ENCODE peak calls at places on chromosomes 11 and 22, in five cellular contexts. One of them, this sample, is unnamed.

GRCh38 chr11:1942541-1943260 is 4.4 kb upstream of the MRPL23 start:
- DNase-seq in H1: no peak
- DNase-seq in H9: no peak
- DNase-seq in IMR-90: no peak
- DNase-seq in neuronal stem cell: no peak
- DNase-seq in this sample: no peak

GRCh38 chr11:60370811-60371297 is 7.5 kb upstream of the MS4A7 start:
- DNase-seq in IMR-90: no peak
- DNase-seq in H9: no peak
- DNase-seq in H1: no peak
- DNase-seq in neuronal stem cell: no peak
- DNase-seq in this sample: no peak

GRCh38 chr22:36334838-36335603 is 52.7 kb downstream of the MYH9 start:
- DNase-seq in H9: no peak
- DNase-seq in IMR-90: peak; percentile 84
- DNase-seq in H1: no peak
- DNase-seq in neuronal stem cell: no peak
- DNase-seq in this sample: peak; percentile 42

GRCh38 chr11:64268687-64269379 is 15.6 kb downstream of the BAD start:
- DNase-seq in neuronal stem cell: no peak
- DNase-seq in H1: no peak
- DNase-seq in H9: peak; percentile 80
- DNase-seq in IMR-90: peak; percentile 48
- DNase-seq in this sample: peak; percentile 95

GRCh38 chr11:75450826-75451783 is 18.1 kb upstream of the KLHL35 start:
- DNase-seq in neuronal stem cell: no peak
- DNase-seq in H1: no peak
- DNase-seq in IMR-90: no peak
- DNase-seq in H9: peak; percentile 79
- DNase-seq in this sample: peak; percentile 43

GRCh38 chr22:50032109-50032871 is 19.7 kb upstream of the IL17REL start:
- DNase-seq in H9: no peak
- DNase-seq in IMR-90: no peak
- DNase-seq in H1: no peak
- DNase-seq in neuronal stem cell: no peak
- DNase-seq in this sample: no peak

GRCh38 chr11:637593-638507 is 781 bp downstream of the DRD4 start:
- DNase-seq in H9: no peak
- DNase-seq in neuronal stem cell: peak; percentile 48
- DNase-seq in H1: no peak
- DNase-seq in IMR-90: no peak
- DNase-seq in this sample: no peak

GRCh38 chr11:79493555-79494171 is 52.8 kb upstream of the TENM4 start:
- DNase-seq in IMR-90: peak; percentile 62
- DNase-seq in neuronal stem cell: peak; percentile 73
- DNase-seq in H9: peak; percentile 95
- DNase-seq in H1: peak; percentile 92
- DNase-seq in this sample: peak; percentile 93

GRCh38 chr11:119964136-119965025 is 173.5 kb downstream of the TRIM29 start:
- DNase-seq in H1: peak; percentile 50
- DNase-seq in neuronal stem cell: peak; percentile 62
- DNase-seq in H9: peak; percentile 57
- DNase-seq in IMR-90: no peak
- DNase-seq in this sample: peak; percentile 97

GRCh38 chr11:63761870-63762661 is 6.5 kb downstream of the ZFTA start:
- DNase-seq in IMR-90: no peak
- DNase-seq in H9: peak; percentile 88
- DNase-seq in neuronal stem cell: peak; percentile 55
- DNase-seq in H1: peak; percentile 82
- DNase-seq in this sample: peak; percentile 95

GRCh38 chr22:50177537-50178470 is 7.3 kb downstream of the PANX2 start:
- DNase-seq in IMR-90: no peak
- DNase-seq in H9: peak; percentile 56
- DNase-seq in neuronal stem cell: no peak
- DNase-seq in H1: no peak
- DNase-seq in this sample: no peak

GRCh38 chr11:118343981-118344521 is at the start of gene CD3G:
- DNase-seq in neuronal stem cell: no peak
- DNase-seq in IMR-90: no peak
- DNase-seq in H1: no peak
- DNase-seq in H9: no peak
- DNase-seq in this sample: no peak

GRCh38 chr11:119796363-119797060 is 67.5 kb upstream of the NECTIN1 start:
- DNase-seq in neuronal stem cell: no peak
- DNase-seq in H9: no peak
- DNase-seq in H1: no peak
- DNase-seq in IMR-90: no peak
- DNase-seq in this sample: no peak

GRCh38 chr11:1505480-1505879 is 18.9 kb upstream of the MOB2 start:
- DNase-seq in H9: peak; percentile 67
- DNase-seq in IMR-90: no peak
- DNase-seq in H1: no peak
- DNase-seq in neuronal stem cell: no peak
- DNase-seq in this sample: peak; percentile 59

GRCh38 chr11:94563176-94563847 is 3.9 kb upstream of the PIWIL4 start:
- DNase-seq in H9: no peak
- DNase-seq in H1: no peak
- DNase-seq in neuronal stem cell: no peak
- DNase-seq in IMR-90: peak; percentile 77
- DNase-seq in this sample: peak; percentile 67

GRCh38 chr11:117809236-117810055 is 12.4 kb upstream of the DSCAML1 start:
- DNase-seq in neuronal stem cell: peak; percentile 56
- DNase-seq in IMR-90: peak; percentile 8
- DNase-seq in H9: peak; percentile 81
- DNase-seq in H1: no peak
- DNase-seq in this sample: peak; percentile 78

GRCh38 chr22:46040471-46041465 is 63.8 kb upstream of the WNT7B start:
- DNase-seq in H9: no peak
- DNase-seq in neuronal stem cell: no peak
- DNase-seq in IMR-90: no peak
- DNase-seq in H1: no peak
- DNase-seq in this sample: no peak

GRCh38 chr11:33529461-33529860 is 171.2 kb downstream of the C11orf91 start:
- DNase-seq in H1: no peak
- DNase-seq in H9: no peak
- DNase-seq in neuronal stem cell: no peak
- DNase-seq in IMR-90: no peak
- DNase-seq in this sample: no peak

GRCh38 chr11:96465537-96465936 is 75.7 kb downstream of the JRKL start:
- DNase-seq in neuronal stem cell: no peak
- DNase-seq in IMR-90: no peak
- DNase-seq in H9: no peak
- DNase-seq in H1: no peak
- DNase-seq in this sample: no peak

GRCh38 chr22:46139895-46140350 is 10.4 kb upstream of the PPARA start:
- DNase-seq in neuronal stem cell: no peak
- DNase-seq in H9: no peak
- DNase-seq in IMR-90: no peak
- DNase-seq in H1: no peak
- DNase-seq in this sample: no peak

GRCh38 chr11:33635161-33635560 is 65.5 kb downstream of the C11orf91 start:
- DNase-seq in H1: no peak
- DNase-seq in neuronal stem cell: no peak
- DNase-seq in IMR-90: peak; percentile 58
- DNase-seq in H9: no peak
- DNase-seq in this sample: no peak

GRCh38 chr11:107928767-107929507 is 689 bp downstream of the RAB39A start:
- DNase-seq in H9: peak; percentile 40
- DNase-seq in IMR-90: no peak
- DNase-seq in H1: no peak
- DNase-seq in neuronal stem cell: peak; percentile 6
- DNase-seq in this sample: peak; percentile 66

GRCh38 chr11:73195191-73196007 is 22.7 kb upstream of the P2RY2 start:
- DNase-seq in IMR-90: no peak
- DNase-seq in H1: no peak
- DNase-seq in neuronal stem cell: no peak
- DNase-seq in H9: no peak
- DNase-seq in this sample: no peak

GRCh38 chr22:33028191-33028700 is 29.9 kb downstream of the SYN3 start:
- DNase-seq in H1: no peak
- DNase-seq in neuronal stem cell: no peak
- DNase-seq in H9: no peak
- DNase-seq in IMR-90: no peak
- DNase-seq in this sample: no peak

GRCh38 chr11:83554896-83555295 is 268.7 kb upstream of the CCDC90B start:
- DNase-seq in H1: no peak
- DNase-seq in H9: no peak
- DNase-seq in neuronal stem cell: no peak
- DNase-seq in IMR-90: no peak
- DNase-seq in this sample: no peak

GRCh38 chr11:12812849-12813248 is 138.6 kb downstream of the TEAD1 start:
- DNase-seq in IMR-90: no peak
- DNase-seq in H9: no peak
- DNase-seq in neuronal stem cell: no peak
- DNase-seq in H1: no peak
- DNase-seq in this sample: no peak

GRCh38 chr22:40703731-40704130 is 24.4 kb downstream of the MCHR1 start:
- DNase-seq in H1: no peak
- DNase-seq in H9: no peak
- DNase-seq in neuronal stem cell: no peak
- DNase-seq in IMR-90: no peak
- DNase-seq in this sample: no peak

GRCh38 chr11:46055371-46055770 is 65.9 kb downstream of the PHF21A start:
- DNase-seq in IMR-90: peak; percentile 86
- DNase-seq in H9: no peak
- DNase-seq in neuronal stem cell: peak; percentile 11
- DNase-seq in H1: peak; percentile 34
- DNase-seq in this sample: peak; percentile 80

GRCh38 chr11:19116971-19117759 is at the start of gene ZDHHC13:
- DNase-seq in IMR-90: peak; percentile 82
- DNase-seq in H1: peak; percentile 80
- DNase-seq in neuronal stem cell: peak; percentile 87
- DNase-seq in H9: peak; percentile 97
- DNase-seq in this sample: peak; percentile 97
- H2BK5ac ChIP-seq in IMR-90: no peak within 1 kb of the TSS
- H2BK5ac ChIP-seq in H1: peak within 1 kb of the TSS; percentile 50
- H2BK5ac ChIP-seq in neuronal stem cell: peak within 1 kb of the TSS; percentile 50
- H2BK5ac ChIP-seq in H9: no peak within 1 kb of the TSS
- H2BK5ac ChIP-seq in this sample: no peak within 1 kb of the TSS

GRCh38 chr11:44381261-44381660 is 71.3 kb upstream of the ALX4 start:
- DNase-seq in IMR-90: no peak
- DNase-seq in H9: no peak
- DNase-seq in H1: no peak
- DNase-seq in neuronal stem cell: no peak
- DNase-seq in this sample: no peak
- H3K27me3 ChIP-seq in IMR-90: peaks cover 4% of the 10 kb centered on the region
- H3K27me3 ChIP-seq in H9: no peaks in the 10 kb centered on the region
- H3K27me3 ChIP-seq in H1: no peaks in the 10 kb centered on the region
- H3K27me3 ChIP-seq in neuronal stem cell: no peaks in the 10 kb centered on the region
- H3K27me3 ChIP-seq in this sample: no peaks in the 10 kb centered on the region

DNA sequence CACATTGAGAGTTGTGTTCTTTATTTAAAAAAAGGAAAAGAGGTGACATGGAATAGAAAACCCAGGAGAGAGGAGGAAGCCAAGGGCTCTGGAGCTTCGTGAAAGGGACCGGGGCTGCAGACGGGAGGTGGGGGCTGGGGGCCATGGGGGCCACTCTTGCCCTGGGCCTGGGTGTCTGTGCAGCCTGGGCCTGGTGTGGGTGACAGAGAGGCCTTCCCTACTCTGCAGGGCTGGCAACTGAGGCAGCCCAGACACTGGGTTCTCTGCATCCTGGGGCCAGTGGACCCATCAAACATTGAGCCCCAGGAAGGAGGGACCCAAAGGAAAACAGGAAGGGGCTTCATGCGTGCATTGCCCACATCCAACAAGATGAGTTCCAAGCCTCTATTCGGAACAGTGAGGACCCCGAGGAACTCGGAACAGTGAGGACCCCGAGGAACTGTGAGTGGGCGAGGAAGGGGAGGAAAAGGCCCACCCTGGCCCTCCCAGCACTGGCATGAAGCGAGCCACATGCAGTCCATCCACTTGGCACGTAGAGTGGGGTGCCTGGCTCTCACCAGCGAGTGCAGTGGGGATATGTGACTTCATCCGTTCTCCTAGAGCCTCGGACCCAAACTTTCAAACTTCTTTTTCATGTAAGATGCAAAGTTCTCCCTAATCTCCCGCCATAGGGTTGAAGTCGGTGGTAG is 1121.6 kb downstream of the BRD1 start:
- DNase-seq in H1: no peak
- DNase-seq in neuronal stem cell: no peak
- DNase-seq in IMR-90: no peak
- DNase-seq in H9: no peak
- DNase-seq in this sample: no peak
- H3K4me1 ChIP-seq in H1: no peaks in the 10 kb centered on the region
- H3K4me1 ChIP-seq in neuronal stem cell: peaks cover 51% of the 10 kb centered on the region
- H3K4me1 ChIP-seq in IMR-90: no peaks in the 10 kb centered on the region
- H3K4me1 ChIP-seq in H9: no peaks in the 10 kb centered on the region
- H3K4me1 ChIP-seq in this sample: no peaks in the 10 kb centered on the region

DNA sequence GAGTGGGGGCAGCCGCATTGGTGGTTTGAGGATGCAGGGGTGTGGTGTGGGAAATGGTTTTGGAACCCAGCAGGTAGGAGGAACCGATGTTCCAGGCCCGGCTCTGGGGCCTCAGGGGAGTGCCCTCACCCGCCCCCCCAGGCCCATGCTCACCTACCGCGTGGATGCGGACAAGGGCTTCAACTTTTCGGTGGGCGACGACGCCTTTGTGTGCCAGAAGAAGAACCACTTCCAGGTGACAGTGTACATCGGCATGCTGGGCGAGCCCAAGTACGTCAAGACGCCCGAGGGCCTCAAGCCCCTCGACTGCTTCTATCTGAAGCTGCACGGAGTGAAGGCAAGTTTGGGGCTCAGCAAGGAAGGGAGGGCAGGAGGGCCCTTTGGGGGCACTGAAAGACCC is 18.6 kb downstream of the TMEM258 start:
- DNase-seq in H9: no peak
- DNase-seq in IMR-90: no peak
- DNase-seq in H1: no peak
- DNase-seq in neuronal stem cell: no peak
- DNase-seq in this sample: no peak
- H2BK5ac ChIP-seq in H9: no peak overlapping the region
- H2BK5ac ChIP-seq in IMR-90: no peak overlapping the region
- H2BK5ac ChIP-seq in H1: no peak overlapping the region
- H2BK5ac ChIP-seq in neuronal stem cell: no peak overlapping the region
- H2BK5ac ChIP-seq in this sample: no peak overlapping the region